ENCODE peak calls at places on chromosomes 11 and 22, in five cellular contexts. P is neuronal stem cell, W is mesenchymal stem cell, R is H9, X is H1. I is an unnamed sample. For H3K4me1, the result is how much of the 10 kb centered on the place peaks cover.

GRCh38 chr11:57279131-57279530 is 42.1 kb upstream of the APLNR start:
- DNase-seq in R (no peak), P (no peak), W (peak), X (no peak), I (peak)

GRCh38 chr11:28966951-28967350 is 858.8 kb downstream of the METTL15 start:
- DNase-seq in W (no peak), X (no peak), R (no peak), P (no peak), I (no peak)

GRCh38 chr11:57303990-57304579 is 20.7 kb downstream of the TNKS1BP1 start:
- DNase-seq in R (no peak), P (no peak), X (no peak), W (no peak), I (no peak)

GRCh38 chr11:69637956-69638871 is 2.7 kb upstream of the CCND1 start:
- DNase-seq in P (peak), W (peak), R (peak), X (no peak), I (peak)

GRCh38 chr11:113262594-113262993 is 51.8 kb upstream of the TTC12 start:
- DNase-seq in W (no peak), X (no peak), R (no peak), P (no peak), I (no peak)

GRCh38 chr11:75768909-75769771 is 562 bp downstream of the DGAT2 start:
- DNase-seq in X (no peak), R (peak), P (no peak), W (no peak), I (no peak)

GRCh38 chr11:57485217-57486007 is 25.1 kb downstream of the RTN4RL2 start:
- DNase-seq in P (no peak), W (no peak), R (no peak), X (no peak), I (no peak)

GRCh38 chr11:21646351-21646750 is 546.5 kb upstream of the ANO5 start:
- DNase-seq in P (no peak), R (no peak), W (no peak), X (no peak), I (no peak)

GRCh38 chr11:93957553-93957952 is 63.6 kb upstream of the HEPHL1 start:
- DNase-seq in P (no peak), W (no peak), R (no peak), X (no peak), I (no peak)

GRCh38 chr11:57356179-57356757 is 18.1 kb downstream of the P2RX3 start:
- DNase-seq in X (no peak), W (no peak), R (no peak), P (no peak), I (no peak)

GRCh38 chr11:84924290-84924689 is 702.9 kb downstream of the DLG2 start:
- DNase-seq in W (no peak), R (no peak), X (no peak), P (no peak), I (no peak)

GRCh38 chr11:116386118-116386699 is 386.6 kb downstream of the BUD13 start:
- DNase-seq in X (no peak), R (no peak), P (no peak), W (no peak), I (no peak)

GRCh38 chr11:1749020-1749758 is 1.2 kb downstream of the IFITM10 start:
- DNase-seq in R (no peak), W (peak), X (no peak), P (no peak), I (no peak)

GRCh38 chr22:35977136-35977535 is 51.5 kb downstream of the RBFOX2 start:
- DNase-seq in W (peak), R (no peak), X (no peak), P (no peak), I (peak)

GRCh38 chr22:30516273-30516672 is 10.8 kb upstream of the SEC14L4 start:
- DNase-seq in P (no peak), W (no peak), R (no peak), X (no peak), I (peak)

GRCh38 chr11:34655335-34656008 is 34.6 kb downstream of the EHF start:
- DNase-seq in X (no peak), P (no peak), W (peak), R (no peak), I (no peak)

GRCh38 chr11:69913591-69914285 is 94.5 kb upstream of the FGF3 start:
- DNase-seq in W (no peak), X (no peak), P (no peak), R (peak), I (no peak)

GRCh38 chr11:120556841-120557240 is 45.3 kb downstream of the GRIK4 start:
- DNase-seq in R (no peak), X (no peak), P (no peak), W (no peak), I (no peak)

GRCh38 chr11:79440451-79441158 is at the start of gene TENM4:
- DNase-seq in P (peak), W (peak), X (no peak), R (peak), I (peak)

GRCh38 chr11:108221981-108222685 is at the start of gene NPAT:
- DNase-seq in P (no peak), R (no peak), W (no peak), X (no peak), I (no peak)

GRCh38 chr11:78299000-78299712 is 110.4 kb downstream of the USP35 start:
- DNase-seq in R (no peak), W (no peak), P (no peak), X (no peak), I (no peak)

GRCh38 chr11:76077575-76078150 is 128.6 kb downstream of the WNT11 start:
- DNase-seq in P (no peak), W (peak), X (no peak), R (no peak), I (peak)

GRCh38 chr11:39374963-39375698 is 2084.3 kb downstream of the LRRC4C start:
- DNase-seq in W (peak), P (peak), X (no peak), R (no peak), I (no peak)

GRCh38 chr11:62786318-62787004 is 741 bp upstream of the TMEM179B start:
- DNase-seq in P (peak), R (peak), X (peak), W (peak), I (peak)

GRCh38 chr11:107691003-107691402 is 20.9 kb downstream of the SLN start:
- DNase-seq in W (no peak), X (no peak), R (no peak), P (no peak), I (no peak)

GRCh38 chr11:31821779-31822574 is 10.9 kb upstream of the PAX6 start:
- DNase-seq in W (no peak), P (peak), R (no peak), X (no peak), I (no peak)

GRCh38 chr11:121467965-121468364 is 15.2 kb upstream of the SORL1-AS1 start:
- DNase-seq in P (no peak), X (no peak), W (no peak), R (no peak), I (no peak)

GRCh38 chr11:134049303-134049702 is 19.6 kb upstream of the JAM3 start:
- DNase-seq in X (no peak), P (no peak), R (no peak), W (no peak), I (no peak)

GRCh38 chr11:125110996-125111340 is 458 bp downstream of the TMEM218 start:
- DNase-seq in W (no peak), P (no peak), X (no peak), R (no peak), I (no peak)

GRCh38 chr11:117589024-117589423 is 208.0 kb downstream of the DSCAML1 start:
- DNase-seq in P (no peak), X (no peak), R (no peak), W (no peak), I (no peak)

GRCh38 chr11:95170294-95170693 is 60.7 kb downstream of the SESN3 start:
- DNase-seq in P (no peak), X (no peak), W (no peak), R (no peak), I (no peak)

GRCh38 chr11:48169706-48170105 is 46.9 kb upstream of the OR4B1 start:
- DNase-seq in W (peak), P (no peak), X (no peak), R (no peak), I (no peak)
- H2AK5ac ChIP-seq in W (no peak), P (no peak), X (no peak), R (no peak), I (no peak)

GRCh38 chr11:102451693-102452460 is 688 bp downstream of the TMEM123 start:
- DNase-seq in R (peak), W (peak), P (peak), X (no peak), I (no peak)
- H2BK12ac ChIP-seq in R (no peak), W (peak), P (no peak), X (no peak), I (peak)

GRCh38 chr11:72718101-72718501 is 34.1 kb downstream of the ARAP1 start:
- DNase-seq in P (no peak), W (no peak), R (no peak), X (no peak), I (no peak)
- H3K4me1 ChIP-seq in P (under half), W (half or more), R (under half), X (under half), I (under half)

GRCh38 chr22:27494821-27495220 is 306.7 kb downstream of the MN1 start:
- DNase-seq in X (no peak), R (no peak), P (peak), W (no peak), I (no peak)

GRCh38 chr22:27501191-27501936 is 300.2 kb downstream of the MN1 start:
- DNase-seq in R (no peak), P (no peak), X (no peak), W (no peak), I (no peak)

GRCh38 chr22:27495325-27495724 is 306.2 kb downstream of the MN1 start:
- DNase-seq in P (no peak), W (no peak), X (no peak), R (no peak), I (no peak)

GRCh38 chr22:27502327-27502726 is 299.2 kb downstream of the MN1 start:
- DNase-seq in X (no peak), W (no peak), P (no peak), R (no peak), I (no peak)

DNA sequence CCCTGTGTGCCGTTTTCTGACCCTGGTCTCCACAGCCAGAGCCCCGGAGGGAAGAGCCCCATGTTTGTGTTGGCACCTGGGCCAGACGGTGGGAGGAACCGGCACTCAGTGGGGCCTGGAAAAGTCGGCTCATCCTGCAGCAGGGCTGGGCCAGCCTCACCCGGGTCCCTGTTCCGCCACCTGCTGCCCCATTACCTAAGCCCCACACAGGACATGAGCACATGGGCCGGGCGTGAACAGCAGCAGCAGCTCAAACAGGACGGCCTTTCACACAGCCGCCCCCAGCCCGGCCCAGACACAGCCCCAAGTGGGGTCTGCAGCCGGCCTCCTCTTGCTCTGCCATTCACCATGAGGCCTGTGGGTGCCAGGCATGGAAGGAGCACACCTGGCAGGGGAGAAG is 302.4 kb downstream of the MN1 start:
- DNase-seq in R (no peak), X (no peak), P (no peak), W (no peak), I (no peak)
- H2AK5ac ChIP-seq in R (no peak), X (no peak), P (peak), W (no peak), I (no peak)

DNA sequence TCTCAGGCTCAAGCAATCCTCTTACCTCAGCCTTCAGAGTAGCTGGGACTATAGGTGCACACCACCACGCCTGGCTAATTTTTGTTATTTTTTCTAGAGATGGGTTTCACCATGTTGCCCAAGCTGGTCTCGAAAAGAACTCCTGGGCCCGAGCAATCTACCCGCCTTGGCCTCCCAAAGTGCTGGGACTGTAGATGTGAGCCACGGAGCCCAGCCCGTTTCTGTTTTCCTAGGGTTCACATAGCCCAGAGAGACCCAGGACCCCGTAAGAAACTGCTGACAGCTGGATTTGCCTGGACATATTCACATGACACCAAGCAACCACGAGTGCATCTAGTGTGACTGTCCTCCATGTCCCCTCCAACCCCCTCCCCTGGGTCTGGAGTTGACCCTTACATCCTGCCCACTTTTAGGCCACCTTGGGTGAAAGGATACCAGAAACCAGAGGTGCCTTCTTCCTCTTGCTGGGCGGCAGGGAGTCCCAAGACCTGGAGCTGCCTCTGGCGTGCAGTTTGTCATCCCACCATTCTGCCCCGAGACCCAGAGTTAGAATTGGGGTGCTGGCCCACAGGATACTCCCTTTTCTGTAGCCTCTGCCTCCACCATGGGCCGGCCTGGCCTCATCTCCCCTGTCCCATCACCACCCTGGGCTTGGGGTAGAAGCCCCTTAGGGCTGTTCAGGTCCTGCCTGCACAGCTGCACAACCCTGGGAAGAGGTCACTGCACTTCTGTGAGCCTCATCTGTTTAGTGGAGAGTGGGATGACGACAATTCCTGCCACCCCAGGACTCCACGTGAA is 3.7 kb upstream of the RIN1 start:
- DNase-seq in X (no peak), R (no peak), P (no peak), W (no peak), I (no peak)
- H2BK12ac ChIP-seq in X (no peak), R (no peak), P (no peak), W (no peak), I (no peak)

DNA sequence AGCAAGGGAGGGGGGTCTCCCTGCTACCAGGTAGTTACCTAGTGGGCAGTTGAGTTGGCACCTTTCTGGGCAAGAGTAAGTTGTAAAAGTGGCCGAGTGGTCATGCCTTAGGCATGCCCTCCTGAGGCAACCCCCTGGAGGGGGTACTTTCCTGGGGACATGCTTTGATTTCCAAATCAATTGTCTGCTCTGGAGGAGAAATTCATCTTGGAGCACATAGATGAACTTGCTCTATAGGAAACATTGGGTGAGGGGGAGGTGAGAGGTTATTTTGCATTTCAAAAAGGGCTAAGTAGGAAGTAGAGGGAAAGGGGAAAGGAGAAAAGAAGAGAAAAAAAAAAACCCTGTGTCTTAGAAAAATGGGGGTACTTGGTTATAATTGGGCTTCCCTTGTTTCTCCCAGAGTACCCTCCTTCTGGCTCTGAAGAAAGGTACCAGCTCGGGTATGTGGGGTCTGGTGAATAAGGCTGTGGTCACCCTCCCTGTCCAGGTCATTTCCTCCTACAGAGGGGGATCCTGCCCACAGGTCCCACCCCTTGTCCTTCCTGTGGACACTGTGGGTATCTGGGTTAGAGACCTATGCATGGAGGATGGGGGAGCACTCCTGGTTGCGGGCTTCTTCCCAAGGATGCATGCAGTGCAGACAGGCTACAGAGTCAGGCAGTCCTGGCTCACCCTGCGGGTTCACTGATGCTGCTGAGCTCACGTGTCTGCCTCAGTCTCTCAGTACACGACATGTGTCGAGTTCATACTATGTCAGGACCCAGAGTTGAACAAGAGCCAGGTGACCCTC is 193.5 kb downstream of the MYO18B start:
- DNase-seq in W (no peak), P (no peak), X (no peak), R (no peak), I (no peak)
- H3K4me1 ChIP-seq in W (under half), P (under half), X (under half), R (under half), I (under half)

DNA sequence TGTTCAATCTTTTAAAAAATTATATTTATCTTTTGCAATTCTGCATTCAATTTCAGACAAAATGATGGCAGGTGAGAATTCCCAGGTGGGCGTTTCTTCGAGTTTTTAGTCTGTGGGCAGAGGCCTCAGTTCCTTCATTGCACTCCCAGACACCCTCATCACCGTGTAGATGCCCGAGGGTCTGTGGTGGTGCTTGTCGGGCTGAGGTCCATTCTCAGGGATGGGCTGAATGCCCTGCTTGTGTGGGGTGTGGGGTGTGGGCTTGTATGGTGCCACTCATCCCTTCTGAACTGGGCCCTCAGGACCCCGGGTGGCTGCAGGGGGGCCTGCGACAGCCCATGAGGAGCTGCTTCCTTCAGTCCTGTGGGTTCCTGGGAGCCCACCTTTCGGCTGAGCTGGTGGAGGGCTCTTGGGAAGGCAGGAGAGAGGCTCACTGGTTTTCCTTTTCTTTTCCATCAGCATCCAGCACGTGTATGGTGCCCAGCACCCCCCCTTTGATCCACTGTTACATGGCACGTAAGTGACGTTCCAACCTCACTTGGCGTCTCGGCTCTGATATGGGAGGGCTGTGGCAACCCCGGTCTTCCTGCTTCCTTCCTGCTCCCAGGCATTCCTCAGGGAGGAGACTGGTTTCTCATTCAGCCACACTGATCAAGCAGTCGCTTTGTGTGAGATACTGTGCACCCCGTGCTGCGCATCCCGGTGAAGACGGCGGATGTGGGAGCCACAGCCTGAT is 29.8 kb downstream of the TBC1D22A start:
- DNase-seq in X (no peak), W (no peak), P (no peak), R (no peak), I (no peak)
- H2AK5ac ChIP-seq in X (no peak), W (peak), P (no peak), R (no peak), I (no peak)

GRCh38 chr11:91822805-91823204 is 401.8 kb upstream of the FAT3 start:
- DNase-seq in P (no peak), R (no peak), X (no peak), W (no peak), I (no peak)
- H2BK12ac ChIP-seq in P (no peak), R (no peak), X (no peak), W (no peak), I (no peak)

GRCh38 chr11:65577756-65578109 is 1.9 kb downstream of the EHBP1L1 start:
- DNase-seq in W (no peak), R (no peak), P (no peak), X (no peak), I (no peak)
- H3K4me1 ChIP-seq in W (under half), R (under half), P (under half), X (under half), I (under half)

I was measured in trophoblast cell.